ENCODE peak calls at places on chromosome 17, in five cellular contexts. One of them, this sample, is unnamed.

GRCh38 chr17:14840616-14841231 is 424.4 kb downstream of the PMP22 start:
- DNase-seq in NCI-H1694: no peak
- DNase-seq in effector memory CD4-positive, alpha-beta T cell: no peak
- DNase-seq in NAMALWA: no peak
- DNase-seq in mesothelial cell of epicardium: no peak
- DNase-seq in this sample: no peak

GRCh38 chr17:49995055-49995738 is at the start of gene DLX3:
- DNase-seq in NCI-H1694: peak
- DNase-seq in effector memory CD4-positive, alpha-beta T cell: no peak
- DNase-seq in NAMALWA: no peak
- DNase-seq in mesothelial cell of epicardium: peak
- DNase-seq in this sample: peak

GRCh38 chr17:77941004-77941403 is 17.5 kb upstream of the TNRC6C start:
- DNase-seq in NCI-H1694: no peak
- DNase-seq in effector memory CD4-positive, alpha-beta T cell: no peak
- DNase-seq in NAMALWA: no peak
- DNase-seq in mesothelial cell of epicardium: no peak
- DNase-seq in this sample: no peak

GRCh38 chr17:65145743-65146142 is 8.6 kb downstream of the RGS9 start:
- DNase-seq in NCI-H1694: no peak
- DNase-seq in effector memory CD4-positive, alpha-beta T cell: no peak
- DNase-seq in NAMALWA: no peak
- DNase-seq in mesothelial cell of epicardium: no peak
- DNase-seq in this sample: no peak

GRCh38 chr17:44307387-44308186 is 814 bp upstream of the RUNDC3A start:
- DNase-seq in NCI-H1694: peak
- DNase-seq in effector memory CD4-positive, alpha-beta T cell: no peak
- DNase-seq in NAMALWA: no peak
- DNase-seq in mesothelial cell of epicardium: no peak
- DNase-seq in this sample: peak

GRCh38 chr17:17690156-17690737 is 9.0 kb downstream of the RAI1 start:
- DNase-seq in NCI-H1694: no peak
- DNase-seq in effector memory CD4-positive, alpha-beta T cell: no peak
- DNase-seq in NAMALWA: no peak
- DNase-seq in mesothelial cell of epicardium: no peak
- DNase-seq in this sample: no peak

GRCh38 chr17:48552453-48553189 is 7.7 kb upstream of the HOXB2 start:
- DNase-seq in NCI-H1694: no peak
- DNase-seq in effector memory CD4-positive, alpha-beta T cell: no peak
- DNase-seq in NAMALWA: no peak
- DNase-seq in mesothelial cell of epicardium: no peak
- DNase-seq in this sample: no peak

GRCh38 chr17:76548378-76549214 is 8.8 kb downstream of the PRCD start:
- DNase-seq in NCI-H1694: no peak
- DNase-seq in effector memory CD4-positive, alpha-beta T cell: no peak
- DNase-seq in NAMALWA: no peak
- DNase-seq in mesothelial cell of epicardium: no peak
- DNase-seq in this sample: no peak

GRCh38 chr17:56599093-56599492 is 5.6 kb downstream of the NOG start:
- DNase-seq in NCI-H1694: no peak
- DNase-seq in effector memory CD4-positive, alpha-beta T cell: no peak
- DNase-seq in NAMALWA: no peak
- DNase-seq in mesothelial cell of epicardium: no peak
- DNase-seq in this sample: no peak

GRCh38 chr17:21029032-21029431 is 13.8 kb downstream of the USP22 start:
- DNase-seq in NCI-H1694: no peak
- DNase-seq in effector memory CD4-positive, alpha-beta T cell: no peak
- DNase-seq in NAMALWA: no peak
- DNase-seq in mesothelial cell of epicardium: no peak
- DNase-seq in this sample: no peak

GRCh38 chr17:3943240-3943891 is 20.9 kb downstream of the ATP2A3 start:
- DNase-seq in NCI-H1694: no peak
- DNase-seq in effector memory CD4-positive, alpha-beta T cell: no peak
- DNase-seq in NAMALWA: no peak
- DNase-seq in mesothelial cell of epicardium: no peak
- DNase-seq in this sample: no peak

This sample was measured in NCI-H524.